ENCODE peak calls at places on chromosome 19, in four cellular contexts. K is mesenchymal stem cell, R is neuronal stem cell, N is H9. O is an unnamed sample.

GRCh38 chr19:19185853-19186728 is 5.9 kb downstream of the BORCS8 start:
- DNase-seq in N (peak; percentile 91), R (peak; percentile 56), K (peak; percentile 54), O (peak; percentile 47)

GRCh38 chr19:18419195-18419698 is at the start of gene SSBP4:
- DNase-seq in N (no peak), K (peak; percentile 82), R (peak; percentile 76), O (peak; percentile 77)

GRCh38 chr19:41416194-41416674 is 10.9 kb downstream of the B3GNT8 start:
- DNase-seq in R (no peak), N (no peak), K (no peak), O (no peak)

GRCh38 chr19:2167896-2168618 is 4.3 kb downstream of the DOT1L start:
- DNase-seq in K (peak; percentile 83), N (no peak), R (no peak), O (peak; percentile 61)

GRCh38 chr19:7340959-7341837 is 7.5 kb upstream of the ARHGEF18 start:
- DNase-seq in K (peak; percentile 79), R (peak; percentile 89), N (peak; percentile 89), O (peak; percentile 91)

GRCh38 chr19:30522359-30522758 is 150.2 kb downstream of the ZNF536 start:
- DNase-seq in R (no peak), K (no peak), N (no peak), O (no peak)

GRCh38 chr19:19710506-19710905 is 22.4 kb downstream of the ZNF14 start:
- DNase-seq in R (no peak), N (no peak), K (no peak), O (no peak)

GRCh38 chr19:15197275-15198005 is 3.4 kb downstream of the NOTCH3 start:
- DNase-seq in N (no peak), K (no peak), R (no peak), O (no peak)

GRCh38 chr19:39430675-39431593 is 4.8 kb downstream of the RPS16 start:
- DNase-seq in N (peak; percentile 84), R (no peak), K (peak; percentile 100), O (peak; percentile 86)

GRCh38 chr19:34193439-34193838 is 21.1 kb downstream of the LSM14A start:
- DNase-seq in N (no peak), R (no peak), K (no peak), O (no peak)

GRCh38 chr19:18291590-18292459 is 10.4 kb upstream of the JUND start:
- DNase-seq in N (peak; percentile 81), R (no peak), K (peak; percentile 87), O (peak; percentile 80)

GRCh38 chr19:30362156-30362754 is 9.9 kb upstream of the ZNF536 start:
- DNase-seq in R (no peak), N (no peak), K (no peak), O (no peak)

GRCh38 chr19:48445256-48445605 is 552 bp upstream of the GRWD1 start:
- DNase-seq in K (peak; percentile 91), N (peak; percentile 62), R (no peak), O (peak; percentile 77)

GRCh38 chr19:10712041-10712440 is 5.8 kb upstream of the DNM2 start:
- DNase-seq in N (peak; percentile 66), R (no peak), K (no peak), O (no peak)

GRCh38 chr19:48724796-48725753 is 5.5 kb upstream of the MAMSTR start:
- DNase-seq in K (peak; percentile 97), R (no peak), N (peak; percentile 58), O (no peak)

GRCh38 chr19:48714759-48715261 is 4.7 kb downstream of the MAMSTR start:
- DNase-seq in R (no peak), N (no peak), K (no peak), O (no peak)

GRCh38 chr19:5805465-5806132 is 732 bp downstream of the NRTN start:
- DNase-seq in N (peak; percentile 90), K (peak; percentile 73), R (peak; percentile 82), O (peak; percentile 15)

GRCh38 chr19:7795555-7796161 is 32.6 kb downstream of the CLEC4M start:
- DNase-seq in R (no peak), K (no peak), N (no peak), O (no peak)

GRCh38 chr19:2476451-2477140 is 669 bp downstream of the GADD45B start:
- DNase-seq in K (peak; percentile 80), N (no peak), R (no peak), O (peak; percentile 54)

GRCh38 chr19:28504727-28505126 is 708.2 kb downstream of the UQCRFS1 start:
- DNase-seq in N (no peak), K (no peak), R (no peak), O (no peak)

GRCh38 chr19:44141191-44142013 is at the start of gene ZNF234:
- DNase-seq in K (peak; percentile 91), R (peak; percentile 71), N (peak; percentile 65), O (peak; percentile 76)

GRCh38 chr19:679418-680286 is 3.5 kb downstream of the FSTL3 start:
- DNase-seq in N (peak; percentile 64), K (peak; percentile 90), R (no peak), O (peak; percentile 69)

GRCh38 chr19:718251-719024 is 9.7 kb downstream of the PALM start:
- DNase-seq in K (no peak), R (no peak), N (no peak), O (no peak)

GRCh38 chr19:6736169-6736916 is 1.0 kb downstream of the GPR108 start:
- DNase-seq in K (peak; percentile 96), R (peak; percentile 63), N (peak; percentile 89), O (peak; percentile 87)

GRCh38 chr19:16326401-16327130 is 1.9 kb downstream of the KLF2 start:
- DNase-seq in N (peak; percentile 67), R (no peak), K (peak; percentile 47), O (peak; percentile 20)

GRCh38 chr19:3683866-3684816 is 16.1 kb downstream of the PIP5K1C start:
- DNase-seq in N (no peak), R (no peak), K (peak; percentile 94), O (peak; percentile 48)

GRCh38 chr19:37932985-37933953 is 26.3 kb downstream of the SIPA1L3 start:
- DNase-seq in N (peak; percentile 48), R (no peak), K (peak; percentile 65), O (no peak)

GRCh38 chr19:33390908-33391630 is 17.6 kb downstream of the CEBPG start:
- DNase-seq in K (no peak), N (no peak), R (no peak), O (no peak)

GRCh38 chr19:52735734-52736133 is 890 bp upstream of the ZNF611 start:
- DNase-seq in K (peak; percentile 54), N (peak; percentile 97), R (peak; percentile 47), O (peak; percentile 96)

GRCh38 chr19:49631279-49631588 is 8.7 kb downstream of the RRAS start:
- DNase-seq in N (no peak), K (no peak), R (no peak), O (no peak)

GRCh38 chr19:3499738-3500428 is 591 bp downstream of the DOHH start:
- DNase-seq in R (no peak), K (no peak), N (no peak), O (no peak)

GRCh38 chr19:6519289-6519688 is 11.5 kb upstream of the TNFSF9 start:
- DNase-seq in K (no peak), R (no peak), N (no peak), O (no peak)

GRCh38 chr19:17305517-17306284 is at the start of gene MRPL34:
- DNase-seq in N (peak; percentile 100), R (peak; percentile 98), K (peak; percentile 98), O (peak; percentile 100)

GRCh38 chr19:33823341-33823740 is 26.7 kb downstream of the KCTD15 start:
- DNase-seq in R (no peak), K (no peak), N (no peak), O (no peak)

GRCh38 chr19:48660854-48661731 is 11.7 kb downstream of the NTN5 start:
- DNase-seq in K (peak; percentile 90), N (peak; percentile 76), R (no peak), O (peak; percentile 63)

GRCh38 chr19:54190942-54191670 is at the start of gene TSEN34:
- DNase-seq in N (peak; percentile 84), R (peak; percentile 92), K (peak; percentile 91), O (peak; percentile 83)

GRCh38 chr19:14114854-14115253 is 2.7 kb downstream of the PRKACA start:
- DNase-seq in R (no peak), N (peak; percentile 67), K (no peak), O (peak; percentile 51)
- H2BK12ac ChIP-seq in R (no peak overlapping the region), N (no peak overlapping the region), K (no peak overlapping the region), O (no peak overlapping the region)

DNA sequence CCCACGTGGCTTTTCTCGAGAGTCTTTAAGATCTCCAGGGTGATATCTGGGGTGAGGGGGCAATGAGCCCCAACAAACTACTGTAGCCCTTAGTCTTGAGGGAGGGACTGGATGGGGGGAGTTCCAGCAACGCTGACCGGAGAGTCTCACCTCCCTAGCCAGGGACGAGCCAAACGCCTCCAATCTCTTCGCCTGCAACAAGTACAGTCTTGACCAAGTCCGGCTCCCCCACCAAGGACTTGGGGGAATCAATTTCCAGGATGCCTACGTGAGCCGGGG is 442 bp downstream of the CCDC8 start:
- DNase-seq in R (no peak), N (no peak), K (no peak), O (no peak)
- H2AK5ac ChIP-seq in R (peak overlapping the region; percentile 88), N (no peak overlapping the region), K (peak overlapping the region; percentile 85), O (peak overlapping the region; percentile 87)

GRCh38 chr19:46985532-46986415 is 33.9 kb upstream of the NPAS1 start:
- DNase-seq in N (no peak), K (no peak), R (no peak), O (no peak)
- H2BK12ac ChIP-seq in N (no peak overlapping the region), K (peak overlapping the region; percentile 46), R (no peak overlapping the region), O (no peak overlapping the region)

GRCh38 chr19:45455707-45456499 is 11.9 kb upstream of the FOSB start:
- DNase-seq in N (peak; percentile 96), K (peak; percentile 100), R (no peak), O (peak; percentile 98)

GRCh38 chr19:45451850-45452387 is 15.9 kb upstream of the FOSB start:
- DNase-seq in K (no peak), R (no peak), N (no peak), O (peak; percentile 69)

GRCh38 chr19:45457776-45458175 is 10.0 kb upstream of the FOSB start:
- DNase-seq in N (no peak), K (no peak), R (no peak), O (no peak)

GRCh38 chr19:45460807-45461347 is 6.9 kb upstream of the FOSB start:
- DNase-seq in K (no peak), R (no peak), N (no peak), O (no peak)

DNA sequence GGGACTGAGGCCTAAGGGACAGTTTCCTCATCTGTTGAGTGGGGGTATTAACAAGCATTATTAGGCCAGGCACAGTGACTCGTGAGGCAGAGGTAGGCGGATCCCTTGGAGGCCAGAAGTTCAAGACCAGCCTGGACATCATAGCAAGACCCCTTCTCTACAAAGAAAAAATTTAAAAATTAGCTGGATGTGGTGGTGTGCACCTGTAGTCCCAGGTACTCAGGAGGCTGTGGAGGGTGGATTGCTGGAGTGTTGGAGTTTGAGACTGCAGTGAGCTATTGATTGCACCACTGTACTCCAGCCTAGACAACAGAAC is 11.3 kb upstream of the FOSB start:
- DNase-seq in N (no peak), R (no peak), K (no peak), O (no peak)
- H2AK5ac ChIP-seq in N (no peak overlapping the region), R (no peak overlapping the region), K (peak overlapping the region; percentile 46), O (peak overlapping the region; percentile 3)